ENCODE peak calls at places on chromosomes 13 and 19, in eight cellular contexts. I, A, H, B, C, R, Q and K are unnamed samples.

GRCh38 chr19:4352701-4353121 is 9.3 kb downstream of the MPND start:
- DNase-seq in I (peak; percentile 63), A (peak; percentile 87), H (peak; percentile 72), B (no peak), C (no peak), R (no peak), Q (no peak), K (peak; percentile 80)

GRCh38 chr13:31209172-31209818 is 9.5 kb downstream of the B3GLCT start:
- DNase-seq in I (no peak), A (peak; percentile 43), H (no peak), B (peak; percentile 42), C (peak; percentile 74), R (no peak), Q (no peak), K (no peak)

GRCh38 chr13:33263976-33264619 is 21.5 kb downstream of the STARD13 start:
- DNase-seq in I (no peak), A (no peak), H (no peak), B (no peak), C (no peak), R (no peak), Q (no peak), K (no peak)

GRCh38 chr19:1748115-1748702 is 5.1 kb upstream of the ONECUT3 start:
- DNase-seq in I (no peak), A (peak; percentile 74), H (no peak), B (no peak), C (no peak), R (no peak), Q (no peak), K (no peak)

GRCh38 chr13:34654203-34654602 is 287.9 kb upstream of the NBEA start:
- DNase-seq in I (no peak), A (peak; percentile 9), H (no peak), B (no peak), C (no peak), R (no peak), Q (no peak), K (no peak)

GRCh38 chr13:41420146-41420545 is 37.2 kb upstream of the RGCC start:
- DNase-seq in I (no peak), A (no peak), H (no peak), B (no peak), C (no peak), R (no peak), Q (no peak), K (no peak)

GRCh38 chr19:38944981-38945506 is 14.3 kb downstream of the MRPS12 start:
- DNase-seq in I (no peak), A (peak; percentile 35), H (no peak), B (no peak), C (no peak), R (no peak), Q (no peak), K (no peak)

GRCh38 chr19:6723738-6724137 is 3.3 kb upstream of the C3 start:
- DNase-seq in I (no peak), A (no peak), H (no peak), B (no peak), C (peak; percentile 23), R (no peak), Q (no peak), K (peak; percentile 56)

GRCh38 chr13:75986818-75987217 is 350.7 kb downstream of the LMO7 start:
- DNase-seq in I (no peak), A (no peak), H (no peak), B (no peak), C (no peak), R (no peak), Q (no peak), K (no peak)

GRCh38 chr19:6271721-6272410 is 7.9 kb downstream of the MLLT1 start:
- DNase-seq in I (no peak), A (peak; percentile 56), H (no peak), B (peak; percentile 91), C (peak; percentile 94), R (peak; percentile 70), Q (no peak), K (peak; percentile 77)

DNA sequence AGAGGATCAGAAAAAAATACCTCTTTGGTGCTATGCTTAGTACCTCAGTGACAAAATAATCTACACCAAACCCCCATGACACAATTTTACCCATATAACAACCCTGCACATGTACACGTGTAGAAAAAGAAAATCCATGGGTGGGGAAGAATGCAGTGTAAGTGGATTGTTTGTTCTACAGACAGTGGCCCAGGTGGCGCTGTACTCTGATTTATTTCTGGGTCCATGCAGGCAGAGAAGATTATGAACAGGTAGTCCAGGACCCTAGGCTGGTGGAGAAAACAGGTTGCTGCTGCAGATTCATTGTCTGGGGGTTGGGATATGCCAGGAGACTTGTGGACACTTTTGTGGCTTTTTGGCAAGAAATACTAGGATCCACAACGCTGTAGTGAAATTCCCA is 9.1 kb downstream of the ZNF100 start:
- DNase-seq in I (no peak), A (no peak), H (no peak), B (no peak), C (no peak), R (no peak), Q (no peak), K (no peak)
- H3K27ac ChIP-seq in I (no peak overlapping the region), A (no peak overlapping the region), H (no peak overlapping the region), B (no peak overlapping the region), C (no peak overlapping the region), R (no peak overlapping the region), Q (no peak overlapping the region), K (no peak overlapping the region)

GRCh38 chr13:27137759-27138158 is 33.9 kb downstream of the USP12 start:
- DNase-seq in I (no peak), A (peak; percentile 22), H (no peak), B (peak; percentile 30), C (no peak), R (peak; percentile 33), Q (no peak), K (no peak)
- H3K27ac ChIP-seq in I (no peak overlapping the region), A (peak overlapping the region; percentile 22), H (no peak overlapping the region), B (peak overlapping the region; percentile 66), C (no peak overlapping the region), R (no peak overlapping the region), Q (no peak overlapping the region), K (no peak overlapping the region)

DNA sequence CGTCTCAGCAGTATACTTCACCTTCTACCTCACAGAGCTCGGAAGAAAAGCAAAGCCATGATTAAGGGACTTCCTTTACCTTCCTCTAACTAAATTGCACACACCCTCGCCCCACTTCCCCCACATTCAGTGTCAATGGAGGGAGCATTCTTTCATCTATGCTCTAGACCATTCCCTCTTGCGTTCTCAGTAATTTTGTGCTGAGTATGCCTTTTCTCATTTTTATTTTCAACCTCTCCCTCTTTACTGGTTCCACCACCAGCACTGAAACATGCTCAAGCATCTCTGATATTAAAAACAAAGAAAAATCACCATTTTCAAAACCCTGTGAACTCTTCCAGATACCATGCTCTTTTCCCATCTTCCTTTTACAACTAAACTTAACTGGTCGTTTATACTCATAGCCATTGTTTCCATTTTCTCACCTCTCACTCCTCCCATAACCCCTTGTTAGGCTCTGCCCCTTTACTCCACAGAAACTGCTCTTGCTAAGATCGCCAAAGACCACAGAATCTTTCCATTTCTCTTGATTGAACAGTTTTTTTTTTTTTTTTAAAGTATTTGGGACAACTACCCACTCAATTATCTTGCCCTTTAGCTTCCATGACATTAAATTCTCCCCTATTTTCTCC is 32.4 kb downstream of the SERPINE3 start:
- DNase-seq in I (no peak), A (no peak), H (no peak), B (no peak), C (no peak), R (no peak), Q (no peak), K (no peak)
- H3K27ac ChIP-seq in I (no peak overlapping the region), A (peak overlapping the region; percentile 2), H (no peak overlapping the region), B (no peak overlapping the region), C (no peak overlapping the region), R (no peak overlapping the region), Q (no peak overlapping the region), K (no peak overlapping the region)

GRCh38 chr19:53422551-53422950 is 9.2 kb upstream of the ZNF761 start:
- DNase-seq in I (no peak), A (peak; percentile 35), H (no peak), B (no peak), C (no peak), R (no peak), Q (no peak), K (no peak)

GRCh38 chr19:53424968-53425597 is 6.7 kb upstream of the ZNF761 start:
- DNase-seq in I (peak; percentile 64), A (peak; percentile 94), H (peak; percentile 67), B (peak; percentile 70), C (peak; percentile 76), R (peak; percentile 79), Q (peak; percentile 47), K (peak; percentile 83)
- H3K27ac ChIP-seq in I (no peak overlapping the region), A (no peak overlapping the region), H (no peak overlapping the region), B (no peak overlapping the region), C (no peak overlapping the region), R (no peak overlapping the region), Q (no peak overlapping the region), K (no peak overlapping the region)

GRCh38 chr19:45574526-45574925 is 10.1 kb downstream of the OPA3 start:
- DNase-seq in I (no peak), A (no peak), H (no peak), B (no peak), C (no peak), R (no peak), Q (no peak), K (no peak)
- H3K27ac ChIP-seq in I (no peak overlapping the region), A (no peak overlapping the region), H (no peak overlapping the region), B (peak overlapping the region; percentile 63), C (peak overlapping the region; percentile 78), R (no peak overlapping the region), Q (no peak overlapping the region), K (no peak overlapping the region)

GRCh38 chr19:40425450-40426287 is at the start of gene SERTAD1:
- DNase-seq in I (peak; percentile 100), A (peak; percentile 100), H (peak; percentile 99), B (peak; percentile 99), C (peak; percentile 100), R (peak; percentile 100), Q (peak; percentile 100), K (peak; percentile 100)
- H3K27ac ChIP-seq in I (peak within 1 kb of the TSS; percentile 96), A (peak within 1 kb of the TSS; percentile 94), H (peak within 1 kb of the TSS; percentile 91), B (peak within 1 kb of the TSS; percentile 99), C (peak within 1 kb of the TSS; percentile 98), R (peak within 1 kb of the TSS; percentile 99), Q (peak within 1 kb of the TSS; percentile 90), K (peak within 1 kb of the TSS; percentile 100)